ENCODE peak calls at places on chromosomes 1 and 21, in five cellular contexts. V, H, A, C and J are unnamed samples.

GRCh38 chr1:185681034-185681633 is 53.1 kb upstream of the HMCN1 start:
- DNase-seq in V (no peak), H (no peak), A (peak; percentile 21), C (no peak), J (no peak)

GRCh38 chr1:94707321-94708298 is 112.5 kb upstream of the SLC44A3 start:
- DNase-seq in V (peak; percentile 52), H (no peak), A (peak; percentile 29), C (no peak), J (no peak)

GRCh38 chr1:114828251-114828650 is 26.4 kb upstream of the SYCP1 start:
- DNase-seq in V (no peak), H (no peak), A (no peak), C (no peak), J (no peak)

GRCh38 chr21:42062543-42063022 is 8.5 kb upstream of the UMODL1 start:
- DNase-seq in V (no peak), H (peak; percentile 88), A (no peak), C (peak; percentile 51), J (no peak)

GRCh38 chr1:246785536-246786111 is 61.4 kb downstream of the SCCPDH start:
- DNase-seq in V (no peak), H (no peak), A (no peak), C (no peak), J (no peak)

GRCh38 chr1:151221616-151222015 is 23.3 kb downstream of the PIP5K1A start:
- DNase-seq in V (no peak), H (no peak), A (no peak), C (no peak), J (no peak)

GRCh38 chr21:25980710-25981109 is 189.9 kb downstream of the APP start:
- DNase-seq in V (no peak), H (no peak), A (no peak), C (no peak), J (no peak)

GRCh38 chr1:163046071-163046470 is 23.1 kb upstream of the RGS4 start:
- DNase-seq in V (no peak), H (no peak), A (no peak), C (no peak), J (no peak)

GRCh38 chr1:20558180-20558579 is 5.8 kb downstream of the FAM43B start:
- DNase-seq in V (no peak), H (no peak), A (no peak), C (no peak), J (no peak)

GRCh38 chr1:201146626-201147390 is 7.5 kb downstream of the TMEM9 start:
- DNase-seq in V (no peak), H (peak; percentile 47), A (no peak), C (no peak), J (no peak)

GRCh38 chr1:31414692-31415370 is 1.8 kb downstream of the SERINC2 start:
- DNase-seq in V (no peak), H (no peak), A (no peak), C (peak; percentile 19), J (peak; percentile 30)

GRCh38 chr1:101043776-101044175 is 18.2 kb upstream of the DPH5 start:
- DNase-seq in V (no peak), H (no peak), A (no peak), C (no peak), J (no peak)

GRCh38 chr1:174534789-174535188 is 87.0 kb downstream of the GPR52 start:
- DNase-seq in V (no peak), H (no peak), A (no peak), C (no peak), J (no peak)

GRCh38 chr1:88783145-88783544 is 99.1 kb downstream of the PKN2 start:
- DNase-seq in V (no peak), H (no peak), A (no peak), C (no peak), J (no peak)

GRCh38 chr21:17461014-17461413 is 51.8 kb upstream of the CXADR start:
- DNase-seq in V (peak; percentile 70), H (no peak), A (peak; percentile 41), C (no peak), J (no peak)

GRCh38 chr1:100912019-100912418 is 16.1 kb downstream of the SLC30A7 start:
- DNase-seq in V (no peak), H (no peak), A (no peak), C (no peak), J (no peak)

GRCh38 chr1:39333296-39333695 is 128.8 kb downstream of the MACF1 start:
- DNase-seq in V (no peak), H (no peak), A (no peak), C (peak; percentile 67), J (no peak)

GRCh38 chr1:111988377-111988742 is 1.1 kb downstream of the KCND3 start:
- DNase-seq in V (no peak), H (no peak), A (no peak), C (no peak), J (no peak)

GRCh38 chr1:151680812-151681211 is 35.8 kb downstream of the CELF3 start:
- DNase-seq in V (no peak), H (no peak), A (peak; percentile 25), C (no peak), J (peak; percentile 36)

GRCh38 chr1:154481058-154481457 is 21.0 kb upstream of the TDRD10 start:
- DNase-seq in V (no peak), H (no peak), A (no peak), C (no peak), J (no peak)

GRCh38 chr1:153546371-153546770 is 765 bp upstream of the S100A4 start:
- DNase-seq in V (no peak), H (peak; percentile 59), A (no peak), C (no peak), J (no peak)

GRCh38 chr21:36992671-36993070 is 13.8 kb upstream of the RIPPLY3 start:
- DNase-seq in V (no peak), H (no peak), A (no peak), C (peak; percentile 34), J (no peak)

GRCh38 chr1:108209456-108210108 is 9.4 kb upstream of the SLC25A24 start:
- DNase-seq in V (no peak), H (no peak), A (no peak), C (no peak), J (no peak)

GRCh38 chr1:94033849-94034248 is 87.1 kb downstream of the ABCA4 start:
- DNase-seq in V (no peak), H (no peak), A (no peak), C (no peak), J (no peak)

GRCh38 chr1:2530501-2531361 is 668 bp upstream of the HES5 start:
- DNase-seq in V (no peak), H (no peak), A (peak; percentile 63), C (peak; percentile 60), J (no peak)

GRCh38 chr1:99507906-99508732 is 137.8 kb upstream of the PALMD start:
- DNase-seq in V (no peak), H (no peak), A (no peak), C (no peak), J (no peak)

GRCh38 chr1:10283318-10283984 is 73.1 kb downstream of the KIF1B start:
- DNase-seq in V (no peak), H (no peak), A (no peak), C (no peak), J (peak; percentile 48)

GRCh38 chr1:117674521-117675400 is 68.9 kb downstream of the TENT5C start:
- DNase-seq in V (no peak), H (no peak), A (no peak), C (peak; percentile 42), J (no peak)

DNA sequence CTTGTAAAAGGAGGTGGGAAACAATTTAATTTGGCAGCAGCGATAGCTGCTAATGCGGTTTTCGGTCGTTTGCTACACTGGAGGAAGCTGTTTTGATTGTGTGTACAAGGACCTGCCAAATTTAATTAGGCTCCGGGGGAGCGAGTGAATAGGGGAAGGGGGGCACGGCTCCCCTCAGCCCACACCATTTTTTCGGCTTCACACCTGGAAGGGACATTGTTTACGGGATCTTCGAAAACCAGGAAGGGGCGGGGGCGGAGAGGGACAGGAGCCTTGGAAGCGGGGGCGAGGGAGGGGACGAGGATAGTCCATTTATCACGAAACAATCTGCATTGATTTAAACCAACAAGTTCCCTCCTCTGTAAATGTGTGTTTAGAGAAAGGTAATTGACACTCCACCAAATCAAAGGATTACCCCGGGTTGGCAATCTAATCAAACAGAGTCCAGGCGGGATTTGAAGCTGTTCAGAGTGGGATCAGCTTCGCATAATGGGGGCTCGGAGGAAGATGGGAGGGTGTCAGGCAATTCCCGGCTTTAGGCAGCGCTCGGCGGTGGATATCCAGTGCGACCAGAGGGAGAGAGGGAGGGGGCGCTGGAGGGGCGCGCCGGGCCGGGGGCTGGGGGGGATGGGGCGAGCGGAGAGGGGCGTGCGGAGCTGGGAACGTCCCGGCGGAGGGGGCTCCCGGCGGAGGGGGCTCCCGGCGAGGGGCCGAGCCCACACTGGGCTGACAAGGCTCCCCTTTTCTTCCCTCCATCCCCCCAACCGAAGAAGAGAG is 9.8 kb downstream of the PAX7 start:
- DNase-seq in V (no peak), H (no peak), A (no peak), C (no peak), J (no peak)
- H3K4me3 ChIP-seq in V (no peak overlapping the region), H (no peak overlapping the region), A (no peak overlapping the region), C (no peak overlapping the region), J (no peak overlapping the region)

GRCh38 chr1:192905049-192905448 is 96.2 kb downstream of the RGS2 start:
- DNase-seq in V (no peak), H (no peak), A (no peak), C (no peak), J (no peak)
- H3K4me3 ChIP-seq in V (no peak overlapping the region), H (no peak overlapping the region), A (no peak overlapping the region), C (no peak overlapping the region), J (no peak overlapping the region)

DNA sequence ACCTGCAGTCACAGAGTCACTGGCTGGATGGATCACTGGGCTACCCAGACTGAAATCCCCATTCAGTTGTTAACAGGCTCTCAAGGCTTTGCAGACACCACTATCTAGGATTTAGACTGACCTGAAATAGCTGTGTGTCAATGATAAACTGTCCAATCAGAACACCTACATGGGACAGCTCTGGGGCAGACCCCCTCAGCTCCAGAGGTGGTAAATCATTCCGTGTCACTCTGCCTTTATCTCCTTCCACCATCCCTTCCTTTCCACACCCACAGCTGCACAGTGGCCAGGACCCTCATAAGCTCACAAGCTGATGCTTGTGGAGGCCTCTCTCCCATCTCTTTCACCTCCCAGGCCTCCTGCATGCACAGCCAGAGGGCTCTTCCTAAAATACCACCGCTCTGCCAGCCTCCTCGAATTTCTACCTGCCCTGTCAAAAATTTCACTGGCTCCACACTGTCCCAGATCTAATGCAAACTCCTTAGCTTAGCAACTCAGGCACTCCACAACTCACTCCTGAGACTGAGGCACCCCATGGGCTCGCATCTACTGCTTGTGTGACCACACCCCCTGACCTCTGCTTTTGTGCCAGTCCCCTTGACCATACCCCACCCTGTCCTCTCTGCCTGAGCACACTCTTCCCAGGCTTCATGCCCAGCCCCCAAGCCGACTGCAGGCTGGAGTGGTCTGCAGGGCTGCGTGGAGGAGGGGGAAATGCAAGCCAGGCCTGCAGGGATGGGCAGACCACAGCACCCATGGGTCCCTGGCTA is 5.8 kb downstream of the CAPZB start:
- DNase-seq in V (no peak), H (no peak), A (no peak), C (peak; percentile 40), J (no peak)
- H3K4me3 ChIP-seq in V (no peak overlapping the region), H (no peak overlapping the region), A (no peak overlapping the region), C (no peak overlapping the region), J (no peak overlapping the region)

GRCh38 chr21:28883931-28884330 is 108.7 kb downstream of the LTN1 start:
- DNase-seq in V (no peak), H (no peak), A (no peak), C (no peak), J (no peak)
- H3K4me3 ChIP-seq in V (no peak overlapping the region), H (peak overlapping the region; percentile 65), A (no peak overlapping the region), C (no peak overlapping the region), J (peak overlapping the region; percentile 81)

GRCh38 chr1:6094801-6095505 is 49.3 kb downstream of the KCNAB2 start:
- DNase-seq in V (no peak), H (peak; percentile 48), A (no peak), C (no peak), J (no peak)
- H3K4me3 ChIP-seq in V (no peak overlapping the region), H (no peak overlapping the region), A (no peak overlapping the region), C (no peak overlapping the region), J (no peak overlapping the region)

GRCh38 chr1:12620142-12620865 is 2.3 kb upstream of the DHRS3 start:
- DNase-seq in V (no peak), H (no peak), A (no peak), C (no peak), J (no peak)
- H3K4me3 ChIP-seq in V (no peak overlapping the region), H (peak overlapping the region; percentile 85), A (no peak overlapping the region), C (no peak overlapping the region), J (peak overlapping the region; percentile 91)